ENCODE peak calls at places on chromosomes 1 and 21, in four cellular contexts. One of them, this sample, is unnamed.

GRCh38 chr1:168767885-168768584 is 39.0 kb upstream of the DPT start:
- DNase-seq in activated CD4-positive, alpha-beta T cell treated with anti-CD3 and anti-CD28 coated beads for 48 hours: no peak
- DNase-seq in effector memory CD4-positive, alpha-beta T cell: no peak
- DNase-seq in pancreas: no peak
- DNase-seq in this sample: peak; percentile 54

GRCh38 chr1:236638935-236639334 is 34.6 kb upstream of the HEATR1 start:
- DNase-seq in pancreas: no peak
- DNase-seq in effector memory CD4-positive, alpha-beta T cell: no peak
- DNase-seq in activated CD4-positive, alpha-beta T cell treated with anti-CD3 and anti-CD28 coated beads for 48 hours: no peak
- DNase-seq in this sample: no peak

GRCh38 chr1:58781541-58782307 is 2.1 kb downstream of the JUN start:
- DNase-seq in pancreas: peak; percentile 89
- DNase-seq in activated CD4-positive, alpha-beta T cell treated with anti-CD3 and anti-CD28 coated beads for 48 hours: peak; percentile 42
- DNase-seq in effector memory CD4-positive, alpha-beta T cell: peak; percentile 58
- DNase-seq in this sample: peak; percentile 72

GRCh38 chr21:42377211-42377950 is 11.0 kb upstream of the TFF1 start:
- DNase-seq in activated CD4-positive, alpha-beta T cell treated with anti-CD3 and anti-CD28 coated beads for 48 hours: no peak
- DNase-seq in pancreas: peak; percentile 36
- DNase-seq in effector memory CD4-positive, alpha-beta T cell: no peak
- DNase-seq in this sample: no peak

GRCh38 chr1:153032677-153033308 is 1.8 kb downstream of the SPRR1B start:
- DNase-seq in activated CD4-positive, alpha-beta T cell treated with anti-CD3 and anti-CD28 coated beads for 48 hours: no peak
- DNase-seq in pancreas: no peak
- DNase-seq in effector memory CD4-positive, alpha-beta T cell: no peak
- DNase-seq in this sample: peak; percentile 50

GRCh38 chr1:95625224-95625623 is 391.2 kb downstream of the RWDD3 start:
- DNase-seq in pancreas: no peak
- DNase-seq in activated CD4-positive, alpha-beta T cell treated with anti-CD3 and anti-CD28 coated beads for 48 hours: no peak
- DNase-seq in effector memory CD4-positive, alpha-beta T cell: no peak
- DNase-seq in this sample: no peak

GRCh38 chr1:193727850-193728249 is 541.4 kb upstream of the B3GALT2 start:
- DNase-seq in pancreas: no peak
- DNase-seq in effector memory CD4-positive, alpha-beta T cell: no peak
- DNase-seq in activated CD4-positive, alpha-beta T cell treated with anti-CD3 and anti-CD28 coated beads for 48 hours: no peak
- DNase-seq in this sample: no peak

GRCh38 chr1:232629250-232630046 is 485 bp downstream of the SIPA1L2 start:
- DNase-seq in pancreas: peak; percentile 76
- DNase-seq in effector memory CD4-positive, alpha-beta T cell: no peak
- DNase-seq in activated CD4-positive, alpha-beta T cell treated with anti-CD3 and anti-CD28 coated beads for 48 hours: peak; percentile 39
- DNase-seq in this sample: peak; percentile 24

GRCh38 chr1:52814465-52814864 is 28.1 kb upstream of the ZYG11A start:
- DNase-seq in pancreas: no peak
- DNase-seq in effector memory CD4-positive, alpha-beta T cell: no peak
- DNase-seq in activated CD4-positive, alpha-beta T cell treated with anti-CD3 and anti-CD28 coated beads for 48 hours: no peak
- DNase-seq in this sample: no peak

GRCh38 chr1:16226129-16226494 is 10.9 kb downstream of the CPLANE2 start:
- DNase-seq in activated CD4-positive, alpha-beta T cell treated with anti-CD3 and anti-CD28 coated beads for 48 hours: no peak
- DNase-seq in pancreas: no peak
- DNase-seq in effector memory CD4-positive, alpha-beta T cell: no peak
- DNase-seq in this sample: no peak

GRCh38 chr1:168472244-168472643 is 71.6 kb downstream of the XCL2 start:
- DNase-seq in pancreas: no peak
- DNase-seq in effector memory CD4-positive, alpha-beta T cell: no peak
- DNase-seq in activated CD4-positive, alpha-beta T cell treated with anti-CD3 and anti-CD28 coated beads for 48 hours: no peak
- DNase-seq in this sample: no peak

This sample was measured in astrocyte of the spinal cord.